ENCODE peak calls at places on chromosome 5, in eight cellular contexts. T is T-helper 9 cell, Z is osteocyte, L is SW480, Q is iris pigment epithelial cell, P is HFFc6, U is kidney, F is NCI-H1092. I is an unnamed sample.

GRCh38 chr5:139075066-139076050 is 122.8 kb downstream of the SIL1 start:
- DNase-seq in T (no peak), Z (no peak), L (no peak), Q (no peak), P (no peak), U (no peak), F (no peak), I (no peak)

GRCh38 chr5:16593630-16594029 is 23.2 kb downstream of the RETREG1 start:
- DNase-seq in T (no peak), Z (peak; percentile 21), L (no peak), Q (peak; percentile 19), P (no peak), U (no peak), F (no peak), I (no peak)

GRCh38 chr5:137300411-137301240 is 198.5 kb downstream of the SPOCK1 start:
- DNase-seq in T (no peak), Z (peak; percentile 40), L (no peak), Q (peak; percentile 52), P (peak; percentile 57), U (no peak), F (no peak), I (no peak)

GRCh38 chr5:55324815-55325418 is 17.1 kb downstream of the MTREX start:
- DNase-seq in T (no peak), Z (no peak), L (peak; percentile 42), Q (peak; percentile 62), P (peak; percentile 46), U (no peak), F (no peak), I (peak; percentile 69)

GRCh38 chr5:174176511-174176910 is 131.0 kb downstream of the NSG2 start:
- DNase-seq in T (no peak), Z (peak; percentile 46), L (no peak), Q (no peak), P (no peak), U (no peak), F (no peak), I (no peak)

GRCh38 chr5:142922223-142922952 is 152.2 kb downstream of the ARHGAP26 start:
- DNase-seq in T (no peak), Z (no peak), L (peak; percentile 83), Q (peak; percentile 60), P (peak; percentile 50), U (no peak), F (peak; percentile 7), I (peak; percentile 73)

GRCh38 chr5:169097897-169098296 is 203.0 kb downstream of the SLIT3 start:
- DNase-seq in T (no peak), Z (no peak), L (no peak), Q (no peak), P (no peak), U (no peak), F (no peak), I (no peak)

GRCh38 chr5:54709096-54709495 is 191.5 kb downstream of the SNX18 start:
- DNase-seq in T (no peak), Z (no peak), L (no peak), Q (no peak), P (no peak), U (no peak), F (no peak), I (no peak)

GRCh38 chr5:11248958-11249357 is 487.9 kb upstream of the DAP start:
- DNase-seq in T (no peak), Z (no peak), L (no peak), Q (no peak), P (no peak), U (no peak), F (no peak), I (no peak)

GRCh38 chr5:156971848-156972525 is 9.0 kb upstream of the TIMD4 start:
- DNase-seq in T (no peak), Z (no peak), L (no peak), Q (no peak), P (no peak), U (no peak), F (no peak), I (no peak)

GRCh38 chr5:53023969-53024368 is 34.8 kb downstream of the ITGA2 start:
- DNase-seq in T (no peak), Z (no peak), L (no peak), Q (peak; percentile 96), P (peak; percentile 82), U (no peak), F (no peak), I (no peak)

GRCh38 chr5:131256507-131256823 is 7.4 kb upstream of the CDC42SE2 start:
- DNase-seq in T (no peak), Z (no peak), L (no peak), Q (no peak), P (no peak), U (no peak), F (no peak), I (no peak)

GRCh38 chr5:980001-980588 is 28.5 kb upstream of the NKD2 start:
- DNase-seq in T (no peak), Z (peak; percentile 72), L (peak; percentile 99), Q (no peak), P (no peak), U (peak; percentile 72), F (no peak), I (no peak)

GRCh38 chr5:1772634-1773033 is 27.0 kb downstream of the MRPL36 start:
- DNase-seq in T (no peak), Z (no peak), L (peak; percentile 59), Q (peak; percentile 64), P (peak; percentile 61), U (no peak), F (no peak), I (peak; percentile 62)

GRCh38 chr5:175821790-175822211 is 49.6 kb upstream of the CPLX2 start:
- DNase-seq in T (no peak), Z (no peak), L (peak; percentile 87), Q (peak; percentile 24), P (peak; percentile 5), U (no peak), F (no peak), I (no peak)

GRCh38 chr5:177023247-177023703 is 779 bp downstream of the ZNF346 start:
- DNase-seq in T (peak; percentile 6), Z (no peak), L (no peak), Q (peak; percentile 16), P (no peak), U (no peak), F (no peak), I (peak; percentile 63)

GRCh38 chr5:146533260-146533857 is 17.4 kb upstream of the GPR151 start:
- DNase-seq in T (peak; percentile 62), Z (no peak), L (peak; percentile 72), Q (peak; percentile 53), P (peak; percentile 51), U (no peak), F (peak; percentile 59), I (peak; percentile 90)